ENCODE peak calls at places on chromosomes 7 and 10, in eight cellular contexts. R, N, D, H, B, O, C and U are unnamed samples. For H3K27me3, the result is how much of the 10 kb centered on the place peaks cover.

GRCh38 chr7:90692396-90692795 is 96.3 kb downstream of the CDK14 start:
- DNase-seq in R (no peak), N (no peak), D (no peak), H (peak), B (no peak), O (no peak), C (no peak), U (no peak)

GRCh38 chr7:98462926-98463325 is 62.0 kb upstream of the BAIAP2L1 start:
- DNase-seq in R (no peak), N (no peak), D (no peak), H (no peak), B (no peak), O (no peak), C (no peak), U (no peak)

GRCh38 chr10:71239131-71239915 is 27.0 kb downstream of the UNC5B start:
- DNase-seq in R (no peak), N (no peak), D (no peak), H (no peak), B (no peak), O (no peak), C (no peak), U (no peak)

GRCh38 chr7:92964156-92964555 is 127.8 kb upstream of the CDK6 start:
- DNase-seq in R (no peak), N (no peak), D (no peak), H (no peak), B (no peak), O (no peak), C (no peak), U (no peak)

GRCh38 chr7:2921748-2922147 is 77.6 kb upstream of the GNA12 start:
- DNase-seq in R (no peak), N (no peak), D (no peak), H (no peak), B (no peak), O (no peak), C (no peak), U (no peak)

GRCh38 chr7:144830811-144831210 is 5.0 kb downstream of the TPK1 start:
- DNase-seq in R (no peak), N (no peak), D (no peak), H (peak), B (no peak), O (no peak), C (no peak), U (no peak)

GRCh38 chr10:101848894-101849351 is 5.3 kb upstream of the KCNIP2 start:
- DNase-seq in R (no peak), N (no peak), D (no peak), H (peak), B (no peak), O (no peak), C (no peak), U (no peak)

GRCh38 chr7:76310102-76310957 is 7.9 kb downstream of the HSPB1 start:
- DNase-seq in R (no peak), N (no peak), D (no peak), H (no peak), B (no peak), O (no peak), C (no peak), U (no peak)

GRCh38 chr7:66335318-66335717 is 130.2 kb downstream of the TPST1 start:
- DNase-seq in R (no peak), N (no peak), D (no peak), H (no peak), B (no peak), O (no peak), C (no peak), U (no peak)

GRCh38 chr10:124279882-124280281 is 138.8 kb downstream of the OAT start:
- DNase-seq in R (no peak), N (no peak), D (no peak), H (no peak), B (no peak), O (no peak), C (no peak), U (no peak)

GRCh38 chr10:88194041-88194887 is 330.8 kb downstream of the PTEN start:
- DNase-seq in R (no peak), N (peak), D (peak), H (no peak), B (peak), O (no peak), C (no peak), U (no peak)

DNA sequence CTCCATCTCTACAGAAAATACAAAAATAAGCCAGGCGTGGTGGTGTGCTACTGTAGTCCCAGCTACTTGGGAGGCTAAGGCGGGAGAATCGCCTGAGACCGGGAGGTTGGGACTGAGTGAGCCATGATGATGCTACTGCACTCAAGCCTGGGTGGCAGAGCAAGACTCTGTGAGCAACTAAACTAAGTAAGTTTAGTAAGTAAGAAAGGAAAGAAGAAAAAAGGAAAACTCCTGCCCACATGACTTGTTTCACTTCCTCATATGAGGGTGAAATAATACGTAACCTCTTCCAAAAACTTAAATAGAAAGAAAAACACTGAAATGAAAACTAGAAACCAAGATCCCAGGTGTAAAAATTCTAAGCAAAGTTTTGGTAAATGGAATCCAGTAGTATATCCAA is 79.6 kb downstream of the LARP4B start:
- DNase-seq in R (no peak), N (no peak), D (no peak), H (no peak), B (no peak), O (no peak), C (no peak), U (no peak)
- H3K27me3 ChIP-seq in R (under half), N (under half), D (under half), H (under half), B (under half), O (under half), C (under half), U (under half)

GRCh38 chr10:117496616-117497028 is 45.9 kb upstream of the EMX2 start:
- DNase-seq in R (peak), N (peak), D (peak), H (peak), B (peak), O (no peak), C (peak), U (peak)
- H3K27me3 ChIP-seq in R (under half), N (under half), D (under half), H (under half), B (under half), O (under half), C (under half), U (under half)

DNA sequence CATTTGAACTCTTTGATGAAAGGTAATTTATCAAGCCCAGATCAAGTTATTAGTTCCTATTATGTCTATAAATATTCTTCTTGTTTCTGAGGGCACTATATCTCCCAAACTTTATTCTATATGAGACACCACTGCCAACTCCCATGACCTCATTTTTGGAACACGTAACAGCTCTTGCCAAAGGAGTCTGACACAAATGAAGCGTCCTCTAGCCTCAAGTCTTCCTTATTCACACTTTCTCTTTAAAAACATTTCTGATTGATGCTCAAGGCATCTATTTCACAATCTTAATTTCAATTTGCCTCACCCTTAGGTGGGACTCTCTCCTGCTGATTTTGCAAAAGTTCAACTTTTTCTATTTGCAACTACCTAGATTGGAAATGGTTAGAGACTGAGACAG is 848.4 kb downstream of the GATA3 start:
- DNase-seq in R (no peak), N (no peak), D (no peak), H (no peak), B (no peak), O (no peak), C (no peak), U (no peak)
- H3K27me3 ChIP-seq in R (under half), N (under half), D (under half), H (under half), B (under half), O (under half), C (under half), U (under half)

GRCh38 chr7:103991406-103991805 is 1.9 kb upstream of the RELN start:
- DNase-seq in R (no peak), N (no peak), D (no peak), H (no peak), B (no peak), O (no peak), C (no peak), U (no peak)

GRCh38 chr7:103990991-103991390 is 1.5 kb upstream of the RELN start:
- DNase-seq in R (no peak), N (no peak), D (no peak), H (no peak), B (no peak), O (no peak), C (no peak), U (no peak)

GRCh38 chr7:103996017-103996551 is 6.6 kb upstream of the RELN start:
- DNase-seq in R (no peak), N (no peak), D (no peak), H (no peak), B (no peak), O (no peak), C (no peak), U (no peak)

GRCh38 chr7:103995554-103995953 is 6.1 kb upstream of the RELN start:
- DNase-seq in R (no peak), N (no peak), D (no peak), H (no peak), B (no peak), O (no peak), C (no peak), U (no peak)

DNA sequence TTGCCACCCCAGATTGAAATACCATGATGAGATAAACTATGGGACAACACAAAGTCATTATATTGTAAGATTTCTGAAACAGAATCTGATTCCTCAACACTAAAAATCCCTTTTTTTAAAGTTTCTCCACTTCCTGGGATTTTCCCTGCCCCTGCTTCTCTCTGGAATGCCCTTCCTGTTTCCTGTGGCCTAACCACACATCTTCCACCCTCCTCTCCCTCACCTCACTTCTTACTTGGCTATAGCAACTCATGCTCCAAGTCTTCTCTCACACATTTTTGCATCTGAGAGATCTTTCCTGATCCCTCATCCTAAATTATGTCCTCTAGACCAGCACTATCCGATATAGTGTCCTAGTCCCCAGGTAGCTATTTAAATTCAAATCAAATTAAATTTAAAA is 4.1 kb upstream of the RELN start:
- DNase-seq in R (no peak), N (no peak), D (no peak), H (no peak), B (no peak), O (no peak), C (no peak), U (no peak)
- H3K27me3 ChIP-seq in R (under half), N (under half), D (under half), H (under half), B (under half), O (under half), C (under half), U (under half)

GRCh38 chr7:155404976-155405375 is 53.0 kb upstream of the EN2 start:
- DNase-seq in R (no peak), N (no peak), D (no peak), H (no peak), B (no peak), O (no peak), C (no peak), U (peak)
- H3K27me3 ChIP-seq in R (half or more), N (under half), D (under half), H (under half), B (under half), O (under half), C (half or more), U (under half)

DNA sequence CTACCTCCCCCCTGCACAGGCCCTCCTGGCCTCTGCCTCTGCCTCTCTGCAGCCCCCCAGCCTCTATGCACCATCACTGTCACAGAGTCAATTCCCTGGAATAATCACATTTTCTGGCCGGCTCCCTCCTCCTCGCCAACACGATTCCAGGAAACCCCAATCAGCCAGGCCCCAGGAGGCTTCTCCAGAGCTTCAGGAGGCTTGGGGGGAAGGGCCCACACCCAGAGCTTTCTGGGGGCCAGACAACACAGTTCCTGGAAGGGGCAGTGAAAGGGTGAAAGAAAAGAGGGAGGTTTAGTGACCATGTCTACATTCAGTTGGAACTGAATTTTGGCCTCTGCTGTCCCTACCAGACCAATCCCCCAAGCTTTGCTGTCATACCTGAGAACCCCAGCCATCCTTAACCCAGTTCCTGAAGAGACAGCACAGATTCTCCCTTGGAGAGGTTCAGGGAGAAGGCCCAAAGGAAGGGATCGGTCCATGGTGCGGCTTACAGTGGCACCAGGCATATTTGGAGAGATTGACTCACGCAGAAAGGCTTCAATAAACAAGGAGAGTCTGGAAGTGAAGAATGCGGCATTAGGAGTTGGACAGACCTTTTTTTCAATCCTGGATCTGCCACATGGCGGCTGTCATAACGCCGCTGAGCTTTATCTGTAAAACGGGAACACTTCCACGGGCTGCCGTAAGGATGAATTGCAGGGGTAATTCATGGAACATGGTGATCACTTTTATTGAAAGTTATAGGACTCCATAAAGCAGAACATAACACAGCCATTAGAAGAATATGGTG is 89.0 kb downstream of the NEURL1 start:
- DNase-seq in R (no peak), N (no peak), D (no peak), H (no peak), B (no peak), O (no peak), C (no peak), U (no peak)
- H3K27me3 ChIP-seq in R (under half), N (under half), D (under half), H (under half), B (under half), O (under half), C (under half), U (under half)

GRCh38 chr7:139393621-139394215 is 34.0 kb downstream of the LUC7L2 start:
- DNase-seq in R (no peak), N (no peak), D (no peak), H (peak), B (no peak), O (no peak), C (no peak), U (no peak)

GRCh38 chr7:139396323-139396951 is 36.7 kb downstream of the LUC7L2 start:
- DNase-seq in R (no peak), N (no peak), D (no peak), H (peak), B (peak), O (no peak), C (no peak), U (no peak)

GRCh38 chr7:139394553-139394952 is 34.9 kb downstream of the LUC7L2 start:
- DNase-seq in R (no peak), N (no peak), D (no peak), H (no peak), B (no peak), O (no peak), C (no peak), U (no peak)

GRCh38 chr7:139397192-139397591 is 37.5 kb downstream of the LUC7L2 start:
- DNase-seq in R (no peak), N (no peak), D (no peak), H (no peak), B (no peak), O (no peak), C (no peak), U (no peak)
- H3K27me3 ChIP-seq in R (under half), N (under half), D (under half), H (under half), B (under half), O (under half), C (under half), U (under half)